ENCODE peak calls at places on chromosomes 16 and 17, in nine cellular contexts. Q is progenitor cell of endocrine pancreas; L is activated CD8-positive, alpha-beta T cell treated with anti-CD3 and anti-CD28 coated beads for 36 hours; N is epithelial cell of esophagus; H is psoas muscle; A is cardiac fibroblast; W is Caco-2; E is fibroblast of the aortic adventitia; U is ovary. S is an unnamed sample.

GRCh38 chr16:3864562-3864961 is 16.0 kb downstream of the CREBBP start:
- DNase-seq in H (no peak), N (no peak), A (no peak), Q (no peak), U (no peak), W (no peak), E (no peak), L (no peak), S (no peak)

GRCh38 chr16:70800306-70800705 is 652 bp downstream of the VAC14 start:
- DNase-seq in L (no peak), W (no peak), Q (no peak), E (no peak), H (no peak), A (no peak), U (no peak), N (no peak), S (no peak)

GRCh38 chr17:45768000-45768399 is 16.1 kb upstream of the CRHR1 start:
- DNase-seq in A (no peak), N (peak), E (no peak), U (no peak), H (peak), Q (no peak), L (no peak), W (peak), S (no peak)

GRCh38 chr16:54930034-54930938 is at the start of gene IRX5:
- DNase-seq in L (peak), N (peak), E (peak), W (peak), A (peak), H (peak), U (peak), Q (peak), S (peak)

GRCh38 chr16:85304337-85304736 is 192.1 kb upstream of the CIBAR2 start:
- DNase-seq in H (no peak), L (no peak), A (no peak), E (no peak), U (no peak), W (no peak), N (no peak), Q (no peak), S (no peak)

GRCh38 chr16:65202461-65202860 is 80.6 kb upstream of the CDH11 start:
- DNase-seq in U (no peak), N (peak), E (peak), Q (no peak), H (no peak), L (no peak), W (no peak), A (peak), S (no peak)

GRCh38 chr17:79577485-79578187 is 33.2 kb downstream of the RBFOX3 start:
- DNase-seq in W (no peak), N (no peak), E (no peak), A (no peak), Q (no peak), U (no peak), L (no peak), H (peak), S (no peak)

GRCh38 chr17:7363311-7363710 is 8.4 kb downstream of the TMEM95 start:
- DNase-seq in Q (no peak), L (no peak), W (no peak), A (peak), E (no peak), U (no peak), H (no peak), N (peak), S (no peak)

GRCh38 chr16:85735225-85735722 is 15.6 kb downstream of the C16orf74 start:
- DNase-seq in W (no peak), A (no peak), U (no peak), Q (no peak), L (peak), N (no peak), E (no peak), H (no peak), S (no peak)

GRCh38 chr17:29158096-29158495 is 22.1 kb downstream of the MYO18A start:
- DNase-seq in W (no peak), A (no peak), E (no peak), U (no peak), H (no peak), Q (no peak), L (no peak), N (no peak), S (no peak)

GRCh38 chr17:55513885-55514590 is 2.8 kb upstream of the SMIM36 start:
- DNase-seq in N (peak), H (no peak), W (peak), U (peak), Q (peak), L (peak), E (peak), A (peak), S (peak)

GRCh38 chr17:78394209-78394608 is 15.8 kb downstream of the PGS1 start:
- DNase-seq in Q (no peak), L (no peak), A (no peak), U (no peak), E (no peak), N (no peak), H (no peak), W (peak), S (no peak)

GRCh38 chr16:50395763-50396710 is 27.2 kb upstream of the BRD7 start:
- DNase-seq in Q (no peak), E (no peak), N (peak), L (peak), U (no peak), H (no peak), W (no peak), A (no peak), S (no peak)

GRCh38 chr16:31118223-31119155 is 1.0 kb downstream of the KAT8 start:
- DNase-seq in Q (no peak), A (peak), E (peak), N (peak), L (no peak), H (no peak), W (no peak), U (no peak), S (no peak)

DNA sequence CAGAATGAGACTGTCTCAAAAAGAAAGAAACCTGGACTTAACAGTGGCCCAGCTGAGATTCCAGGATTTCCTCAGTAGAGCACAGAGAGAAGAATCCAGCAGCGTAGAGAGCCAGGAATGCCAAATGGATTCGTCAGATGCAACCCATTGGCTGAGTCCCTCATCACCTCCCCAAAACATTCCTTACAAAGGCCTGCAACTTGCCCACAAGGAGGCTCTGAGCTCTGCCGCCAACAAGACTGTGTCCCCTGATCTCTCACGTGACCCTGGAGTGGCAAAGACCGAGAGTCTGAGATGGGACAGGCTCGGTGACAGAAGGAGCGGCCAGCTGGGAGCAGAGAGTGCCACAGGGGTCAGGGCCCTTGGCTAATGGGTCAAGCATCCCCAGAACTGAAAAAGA is 6.9 kb upstream of the CHMP6 start:
- DNase-seq in E (peak), U (no peak), A (peak), N (peak), H (peak), Q (no peak), L (no peak), W (peak), S (no peak)
- TF ChIP-seq CTCF in E (peak), U (no peak), A (peak), N (no peak), H (no peak), Q (no peak), L (no peak), W (no peak), S (no peak)

GRCh38 chr17:58277107-58277506 is 3.6 kb downstream of the MPO start:
- DNase-seq in E (peak), A (peak), U (no peak), Q (no peak), W (no peak), H (no peak), L (peak), N (peak), S (no peak)
- TF ChIP-seq CTCF in E (peak), A (peak), U (no peak), Q (peak), W (no peak), H (no peak), L (peak), N (peak), S (peak)

GRCh38 chr17:4938069-4938491 is 1.8 kb downstream of the SLC25A11 start:
- DNase-seq in L (no peak), W (no peak), N (no peak), H (no peak), U (peak), Q (no peak), A (no peak), E (no peak), S (no peak)

GRCh38 chr17:4935650-4936049 is 3.6 kb downstream of the GP1BA start:
- DNase-seq in U (no peak), H (peak), W (no peak), N (no peak), L (no peak), E (no peak), A (no peak), Q (no peak), S (no peak)

GRCh38 chr17:4938670-4939553 is 934 bp downstream of the SLC25A11 start:
- DNase-seq in H (peak), Q (no peak), E (no peak), A (peak), N (no peak), L (no peak), W (no peak), U (peak), S (no peak)

GRCh38 chr17:4936436-4936835 is 3.4 kb downstream of the SLC25A11 start:
- DNase-seq in N (no peak), W (no peak), A (no peak), H (peak), E (no peak), L (no peak), U (no peak), Q (no peak), S (no peak)

DNA sequence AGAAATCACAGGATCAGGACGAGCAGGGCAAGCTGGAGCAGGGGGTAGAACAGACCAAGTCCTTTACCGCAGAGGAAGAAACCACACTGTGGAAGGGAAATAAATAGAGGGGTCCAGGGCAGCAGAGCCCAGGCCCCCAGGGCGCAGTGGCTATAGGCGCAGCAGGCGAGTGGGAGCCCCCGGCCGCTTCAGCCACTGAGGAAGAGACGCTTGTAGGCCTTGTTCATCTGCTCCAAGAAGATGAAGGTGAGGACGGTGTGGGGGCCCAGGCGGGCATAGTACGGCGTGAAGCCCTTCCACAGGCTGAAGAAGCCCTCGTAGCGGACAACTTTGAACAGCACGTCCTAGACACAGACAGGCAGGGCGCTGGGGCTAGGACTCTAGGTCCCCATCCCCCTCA is 2.3 kb downstream of the SLC25A11 start:
- DNase-seq in U (peak), L (no peak), Q (no peak), W (no peak), E (no peak), H (peak), A (no peak), N (no peak), S (no peak)
- TF ChIP-seq CTCF in U (no peak), L (no peak), Q (no peak), W (no peak), E (no peak), H (no peak), A (no peak), N (no peak), S (no peak)

GRCh38 chr17:70808596-70808995 is 639.3 kb downstream of the KCNJ2 start:
- DNase-seq in N (peak), L (no peak), Q (no peak), U (no peak), A (peak), E (no peak), H (no peak), W (peak), S (no peak)
- TF ChIP-seq CTCF in N (peak), L (no peak), Q (peak), U (no peak), A (peak), E (no peak), H (no peak), W (peak), S (peak)

GRCh38 chr17:83068641-83069570 is 10.5 kb upstream of the METRNL start:
- DNase-seq in E (no peak), W (no peak), Q (no peak), H (peak), L (no peak), U (no peak), N (no peak), A (no peak), S (no peak)
- TF ChIP-seq CTCF in E (no peak), W (no peak), Q (no peak), H (no peak), L (no peak), U (no peak), N (no peak), A (no peak), S (no peak)

S was measured in Panc1.